ENCODE peak calls at places on chromosomes 16 and 17, in eight cellular contexts. W, M, C, L, V, D, X and E are unnamed samples.

GRCh38 chr17:2929881-2930533 is 133.4 kb downstream of the OR1D5 start:
- DNase-seq in D (no peak), W (peak), V (peak), X (peak), L (peak), M (peak), C (no peak), E (no peak)

GRCh38 chr17:50055055-50055425 is 870 bp upstream of the ITGA3 start:
- DNase-seq in W (peak), D (no peak), C (peak), X (peak), M (no peak), V (no peak), L (no peak), E (peak)

GRCh38 chr16:53504161-53504663 is 1.2 kb upstream of the AKTIP start:
- DNase-seq in X (peak), D (peak), C (peak), M (peak), V (no peak), W (no peak), L (no peak), E (peak)

GRCh38 chr16:51540259-51540658 is 389.2 kb upstream of the SALL1 start:
- DNase-seq in M (no peak), C (no peak), L (no peak), D (peak), X (peak), W (no peak), V (no peak), E (no peak)

GRCh38 chr16:67173808-67174705 is 3.7 kb downstream of the NOL3 start:
- DNase-seq in D (peak), X (peak), W (peak), M (peak), C (peak), V (no peak), L (peak), E (peak)

GRCh38 chr16:67264277-67264676 is 15.1 kb upstream of the PLEKHG4 start:
- DNase-seq in L (no peak), W (no peak), V (no peak), X (no peak), M (no peak), C (no peak), D (no peak), E (no peak)

GRCh38 chr16:502179-502943 is 25.2 kb upstream of the CAPN15 start:
- DNase-seq in L (no peak), C (no peak), V (no peak), W (peak), D (no peak), M (no peak), X (no peak), E (no peak)

GRCh38 chr16:85306071-85306792 is 194.0 kb upstream of the CIBAR2 start:
- DNase-seq in L (peak), V (no peak), W (no peak), X (peak), C (peak), D (no peak), M (peak), E (peak)

GRCh38 chr16:424623-425081 is 797 bp upstream of the RAB11FIP3 start:
- DNase-seq in L (no peak), V (no peak), M (no peak), X (peak), W (peak), C (peak), D (no peak), E (peak)

GRCh38 chr16:73831197-73831596 is 465.4 kb upstream of the PSMD7 start:
- DNase-seq in C (no peak), W (no peak), D (no peak), L (no peak), M (no peak), V (no peak), X (no peak), E (no peak)

GRCh38 chr16:57282510-57283213 is 1.8 kb downstream of the PLLP start:
- DNase-seq in V (no peak), D (no peak), W (no peak), X (no peak), M (no peak), C (no peak), L (no peak), E (no peak)